ENCODE peak calls at places on chromosome 10, in eight cellular contexts. D is CD4-positive, alpha-beta memory T cell; T is A549; I is NB4; O is astrocyte of the spinal cord; F is cardiac muscle cell; U is endothelial cell of umbilical vein; Y is HCT116. R is an unnamed sample.
A peak's percentile ranks its signal among the peaks of the same experiment; 100 is the strongest.

GRCh38 chr10:14670551-14671240 is 104.0 kb downstream of the FAM107B start:
- DNase-seq in D (no peak), T (peak; percentile 80), I (no peak), O (peak; percentile 64), F (peak; percentile 10), U (no peak), Y (no peak), R (no peak)

GRCh38 chr10:124577651-124578050 is 116.0 kb downstream of the LHPP start:
- DNase-seq in D (no peak), T (no peak), I (no peak), O (no peak), F (no peak), U (no peak), Y (no peak), R (no peak)

GRCh38 chr10:22319559-22320558 is 1.0 kb upstream of the BMI1 start:
- DNase-seq in D (no peak), T (no peak), I (peak; percentile 44), O (no peak), F (no peak), U (peak; percentile 47), Y (no peak), R (no peak)

GRCh38 chr10:32692174-32692573 is 246.2 kb downstream of the CCDC7 start:
- DNase-seq in D (no peak), T (no peak), I (no peak), O (peak; percentile 96), F (peak; percentile 70), U (no peak), Y (peak; percentile 66), R (no peak)

GRCh38 chr10:43226851-43227845 is 39.7 kb downstream of the RASGEF1A start:
- DNase-seq in D (no peak), T (no peak), I (no peak), O (no peak), F (no peak), U (no peak), Y (no peak), R (no peak)

GRCh38 chr10:100948916-100949315 is 20.4 kb upstream of the SEMA4G start:
- DNase-seq in D (no peak), T (no peak), I (no peak), O (no peak), F (no peak), U (no peak), Y (no peak), R (no peak)

GRCh38 chr10:132584081-132584480 is 46.5 kb downstream of the INPP5A start:
- DNase-seq in D (no peak), T (no peak), I (no peak), O (no peak), F (no peak), U (no peak), Y (no peak), R (no peak)

GRCh38 chr10:127576011-127576410 is 26.9 kb downstream of the NPS start:
- DNase-seq in D (no peak), T (no peak), I (no peak), O (no peak), F (no peak), U (no peak), Y (no peak), R (no peak)

GRCh38 chr10:12333382-12334185 is 15.8 kb upstream of the CAMK1D start:
- DNase-seq in D (peak; percentile 72), T (peak; percentile 98), I (peak; percentile 83), O (peak; percentile 99), F (peak; percentile 92), U (no peak), Y (peak; percentile 78), R (no peak)

GRCh38 chr10:36492590-36493510 is 632.5 kb upstream of the ANKRD30A start:
- DNase-seq in D (no peak), T (no peak), I (no peak), O (peak; percentile 85), F (peak; percentile 22), U (peak; percentile 85), Y (no peak), R (no peak)

GRCh38 chr10:13348216-13349017 is at the start of gene SEPHS1:
- DNase-seq in D (peak; percentile 87), T (peak; percentile 90), I (peak; percentile 90), O (peak; percentile 79), F (peak; percentile 85), U (peak; percentile 62), Y (peak; percentile 52), R (peak; percentile 93)

GRCh38 chr10:43128958-43129706 is 9.1 kb upstream of the CSGALNACT2 start:
- DNase-seq in D (no peak), T (no peak), I (peak; percentile 94), O (peak; percentile 93), F (peak; percentile 96), U (peak; percentile 38), Y (peak; percentile 23), R (no peak)

GRCh38 chr10:79933961-79934360 is 14.9 kb downstream of the SFTPD start:
- DNase-seq in D (no peak), T (peak; percentile 10), I (no peak), O (no peak), F (peak; percentile 6), U (peak; percentile 86), Y (no peak), R (no peak)

GRCh38 chr10:80204801-80205477 is 398 bp downstream of the ANXA11 start:
- DNase-seq in D (peak; percentile 67), T (no peak), I (peak; percentile 64), O (peak; percentile 28), F (peak; percentile 56), U (peak; percentile 21), Y (no peak), R (no peak)

GRCh38 chr10:105974803-105975456 is 1189.6 kb downstream of the SORCS1 start:
- DNase-seq in D (no peak), T (peak; percentile 2), I (peak; percentile 17), O (peak; percentile 37), F (peak; percentile 52), U (no peak), Y (no peak), R (peak; percentile 18)
- H3K4me3 ChIP-seq in D (no peak overlapping the region), T (no peak overlapping the region), I (no peak overlapping the region), O (peak overlapping the region; percentile 22), F (no peak overlapping the region), U (no peak overlapping the region), Y (no peak overlapping the region), R (no peak overlapping the region)

GRCh38 chr10:121886997-121887622 is 40.7 kb downstream of the ATE1 start:
- DNase-seq in D (no peak), T (peak; percentile 78), I (peak; percentile 80), O (peak; percentile 73), F (peak; percentile 82), U (peak; percentile 76), Y (peak; percentile 60), R (peak; percentile 61)
- H3K4me3 ChIP-seq in D (no peak overlapping the region), T (no peak overlapping the region), I (no peak overlapping the region), O (no peak overlapping the region), F (no peak overlapping the region), U (no peak overlapping the region), Y (no peak overlapping the region), R (no peak overlapping the region)

GRCh38 chr10:59018977-59019376 is 157.5 kb upstream of the PHYHIPL start:
- DNase-seq in D (no peak), T (no peak), I (no peak), O (no peak), F (no peak), U (no peak), Y (no peak), R (no peak)
- H3K4me3 ChIP-seq in D (no peak overlapping the region), T (no peak overlapping the region), I (no peak overlapping the region), O (no peak overlapping the region), F (no peak overlapping the region), U (no peak overlapping the region), Y (no peak overlapping the region), R (no peak overlapping the region)

GRCh38 chr10:71431216-71431944 is 34.7 kb downstream of the CDH23 start:
- DNase-seq in D (no peak), T (no peak), I (no peak), O (no peak), F (no peak), U (no peak), Y (no peak), R (no peak)

GRCh38 chr10:71431945-71432905 is 35.5 kb downstream of the CDH23 start:
- DNase-seq in D (no peak), T (peak; percentile 16), I (no peak), O (no peak), F (no peak), U (no peak), Y (no peak), R (no peak)

GRCh38 chr10:71429929-71430328 is 33.2 kb downstream of the CDH23 start:
- DNase-seq in D (no peak), T (no peak), I (no peak), O (no peak), F (no peak), U (no peak), Y (no peak), R (no peak)

GRCh38 chr10:71427246-71427645 is 30.5 kb downstream of the CDH23 start:
- DNase-seq in D (no peak), T (no peak), I (no peak), O (no peak), F (no peak), U (no peak), Y (no peak), R (no peak)

GRCh38 chr10:71429304-71429703 is 32.6 kb downstream of the CDH23 start:
- DNase-seq in D (no peak), T (no peak), I (no peak), O (no peak), F (no peak), U (no peak), Y (no peak), R (no peak)
- H3K4me3 ChIP-seq in D (no peak overlapping the region), T (no peak overlapping the region), I (no peak overlapping the region), O (no peak overlapping the region), F (no peak overlapping the region), U (no peak overlapping the region), Y (no peak overlapping the region), R (no peak overlapping the region)

GRCh38 chr10:3776796-3777571 is 8.0 kb downstream of the KLF6 start:
- DNase-seq in D (peak; percentile 87), T (peak; percentile 75), I (no peak), O (peak; percentile 93), F (peak; percentile 93), U (peak; percentile 78), Y (peak; percentile 59), R (peak; percentile 45)
- H3K4me3 ChIP-seq in D (peak overlapping the region; percentile 6), T (no peak overlapping the region), I (no peak overlapping the region), O (no peak overlapping the region), F (no peak overlapping the region), U (no peak overlapping the region), Y (no peak overlapping the region), R (no peak overlapping the region)

R was measured in Jurkat, Clone E6-1.